ENCODE peak calls at places on chromosome 20, in eight cellular contexts. One of them, this sample, is unnamed.

GRCh38 chr20:2817891-2818595 is 1.9 kb downstream of the TMEM239 start:
- DNase-seq in HT1080: no peak
- DNase-seq in activated CD8-positive, alpha-beta memory T cell treated with anti-CD3 and anti-CD28 coated beads, Interleukin-2, amount 50 U/mL, for 4 hours: no peak
- DNase-seq in cardiac fibroblast: no peak
- DNase-seq in occipital lobe: no peak
- DNase-seq in nephron progenitor cell: no peak
- DNase-seq in stimulated activated naive CD8-positive, alpha-beta T cell treated with anti-CD3 and anti-CD28 coated beads, Interleukin-15, Interleukin-2, amounts not matched to agents 100 U/mL and 50 U/mL, for 24 hours: no peak
- DNase-seq in foreskin fibroblast: no peak
- DNase-seq in this sample: no peak

GRCh38 chr20:6057704-6058103 is 3.8 kb upstream of the LRRN4 start:
- DNase-seq in HT1080: no peak
- DNase-seq in activated CD8-positive, alpha-beta memory T cell treated with anti-CD3 and anti-CD28 coated beads, Interleukin-2, amount 50 U/mL, for 4 hours: no peak
- DNase-seq in cardiac fibroblast: no peak
- DNase-seq in occipital lobe: no peak
- DNase-seq in nephron progenitor cell: no peak
- DNase-seq in stimulated activated naive CD8-positive, alpha-beta T cell treated with anti-CD3 and anti-CD28 coated beads, Interleukin-15, Interleukin-2, amounts not matched to agents 100 U/mL and 50 U/mL, for 24 hours: no peak
- DNase-seq in foreskin fibroblast: no peak
- DNase-seq in this sample: no peak

GRCh38 chr20:46583411-46584214 is 33.2 kb upstream of the OCSTAMP start:
- DNase-seq in HT1080: no peak
- DNase-seq in activated CD8-positive, alpha-beta memory T cell treated with anti-CD3 and anti-CD28 coated beads, Interleukin-2, amount 50 U/mL, for 4 hours: no peak
- DNase-seq in cardiac fibroblast: no peak
- DNase-seq in occipital lobe: no peak
- DNase-seq in nephron progenitor cell: no peak
- DNase-seq in stimulated activated naive CD8-positive, alpha-beta T cell treated with anti-CD3 and anti-CD28 coated beads, Interleukin-15, Interleukin-2, amounts not matched to agents 100 U/mL and 50 U/mL, for 24 hours: no peak
- DNase-seq in foreskin fibroblast: no peak
- DNase-seq in this sample: no peak

GRCh38 chr20:4041748-4042411 is 26.5 kb upstream of the RNF24 start:
- DNase-seq in HT1080: peak; percentile 96
- DNase-seq in activated CD8-positive, alpha-beta memory T cell treated with anti-CD3 and anti-CD28 coated beads, Interleukin-2, amount 50 U/mL, for 4 hours: no peak
- DNase-seq in cardiac fibroblast: peak; percentile 98
- DNase-seq in occipital lobe: no peak
- DNase-seq in nephron progenitor cell: no peak
- DNase-seq in stimulated activated naive CD8-positive, alpha-beta T cell treated with anti-CD3 and anti-CD28 coated beads, Interleukin-15, Interleukin-2, amounts not matched to agents 100 U/mL and 50 U/mL, for 24 hours: no peak
- DNase-seq in foreskin fibroblast: peak; percentile 68
- DNase-seq in this sample: no peak

GRCh38 chr20:31355981-31356380 is 12.4 kb upstream of the DEFB118 start:
- DNase-seq in HT1080: no peak
- DNase-seq in activated CD8-positive, alpha-beta memory T cell treated with anti-CD3 and anti-CD28 coated beads, Interleukin-2, amount 50 U/mL, for 4 hours: no peak
- DNase-seq in cardiac fibroblast: no peak
- DNase-seq in occipital lobe: no peak
- DNase-seq in nephron progenitor cell: no peak
- DNase-seq in stimulated activated naive CD8-positive, alpha-beta T cell treated with anti-CD3 and anti-CD28 coated beads, Interleukin-15, Interleukin-2, amounts not matched to agents 100 U/mL and 50 U/mL, for 24 hours: no peak
- DNase-seq in foreskin fibroblast: no peak
- DNase-seq in this sample: no peak

GRCh38 chr20:32528905-32529670 is 56.0 kb downstream of the NOL4L start:
- DNase-seq in HT1080: no peak
- DNase-seq in activated CD8-positive, alpha-beta memory T cell treated with anti-CD3 and anti-CD28 coated beads, Interleukin-2, amount 50 U/mL, for 4 hours: no peak
- DNase-seq in cardiac fibroblast: no peak
- DNase-seq in occipital lobe: no peak
- DNase-seq in nephron progenitor cell: no peak
- DNase-seq in stimulated activated naive CD8-positive, alpha-beta T cell treated with anti-CD3 and anti-CD28 coated beads, Interleukin-15, Interleukin-2, amounts not matched to agents 100 U/mL and 50 U/mL, for 24 hours: no peak
- DNase-seq in foreskin fibroblast: no peak
- DNase-seq in this sample: no peak

GRCh38 chr20:13147071-13147961 is 73.8 kb upstream of the ISM1 start:
- DNase-seq in HT1080: no peak
- DNase-seq in activated CD8-positive, alpha-beta memory T cell treated with anti-CD3 and anti-CD28 coated beads, Interleukin-2, amount 50 U/mL, for 4 hours: no peak
- DNase-seq in cardiac fibroblast: peak; percentile 26
- DNase-seq in occipital lobe: no peak
- DNase-seq in nephron progenitor cell: peak; percentile 21
- DNase-seq in stimulated activated naive CD8-positive, alpha-beta T cell treated with anti-CD3 and anti-CD28 coated beads, Interleukin-15, Interleukin-2, amounts not matched to agents 100 U/mL and 50 U/mL, for 24 hours: no peak
- DNase-seq in foreskin fibroblast: peak; percentile 15
- DNase-seq in this sample: no peak

GRCh38 chr20:64072664-64073063 is 6.7 kb downstream of the RGS19 start:
- DNase-seq in HT1080: no peak
- DNase-seq in activated CD8-positive, alpha-beta memory T cell treated with anti-CD3 and anti-CD28 coated beads, Interleukin-2, amount 50 U/mL, for 4 hours: no peak
- DNase-seq in cardiac fibroblast: no peak
- DNase-seq in occipital lobe: no peak
- DNase-seq in nephron progenitor cell: no peak
- DNase-seq in stimulated activated naive CD8-positive, alpha-beta T cell treated with anti-CD3 and anti-CD28 coated beads, Interleukin-15, Interleukin-2, amounts not matched to agents 100 U/mL and 50 U/mL, for 24 hours: no peak
- DNase-seq in foreskin fibroblast: no peak
- DNase-seq in this sample: no peak

GRCh38 chr20:50415516-50416268 is 94.5 kb upstream of the PTPN1 start:
- DNase-seq in HT1080: no peak
- DNase-seq in activated CD8-positive, alpha-beta memory T cell treated with anti-CD3 and anti-CD28 coated beads, Interleukin-2, amount 50 U/mL, for 4 hours: no peak
- DNase-seq in cardiac fibroblast: peak; percentile 99
- DNase-seq in occipital lobe: peak; percentile 87
- DNase-seq in nephron progenitor cell: peak; percentile 39
- DNase-seq in stimulated activated naive CD8-positive, alpha-beta T cell treated with anti-CD3 and anti-CD28 coated beads, Interleukin-15, Interleukin-2, amounts not matched to agents 100 U/mL and 50 U/mL, for 24 hours: no peak
- DNase-seq in foreskin fibroblast: peak; percentile 97
- DNase-seq in this sample: no peak

GRCh38 chr20:37390503-37390890 is 44.6 kb downstream of the SRC start:
- DNase-seq in HT1080: no peak
- DNase-seq in activated CD8-positive, alpha-beta memory T cell treated with anti-CD3 and anti-CD28 coated beads, Interleukin-2, amount 50 U/mL, for 4 hours: no peak
- DNase-seq in cardiac fibroblast: no peak
- DNase-seq in occipital lobe: no peak
- DNase-seq in nephron progenitor cell: no peak
- DNase-seq in stimulated activated naive CD8-positive, alpha-beta T cell treated with anti-CD3 and anti-CD28 coated beads, Interleukin-15, Interleukin-2, amounts not matched to agents 100 U/mL and 50 U/mL, for 24 hours: no peak
- DNase-seq in foreskin fibroblast: no peak
- DNase-seq in this sample: no peak

GRCh38 chr20:31788578-31788977 is 30.6 kb upstream of the MYLK2 start:
- DNase-seq in HT1080: peak; percentile 42
- DNase-seq in activated CD8-positive, alpha-beta memory T cell treated with anti-CD3 and anti-CD28 coated beads, Interleukin-2, amount 50 U/mL, for 4 hours: no peak
- DNase-seq in cardiac fibroblast: peak; percentile 31
- DNase-seq in occipital lobe: no peak
- DNase-seq in nephron progenitor cell: no peak
- DNase-seq in stimulated activated naive CD8-positive, alpha-beta T cell treated with anti-CD3 and anti-CD28 coated beads, Interleukin-15, Interleukin-2, amounts not matched to agents 100 U/mL and 50 U/mL, for 24 hours: no peak
- DNase-seq in foreskin fibroblast: peak; percentile 75
- DNase-seq in this sample: no peak

GRCh38 chr20:45153756-45154155 is 20.9 kb upstream of the PI3 start:
- DNase-seq in HT1080: no peak
- DNase-seq in activated CD8-positive, alpha-beta memory T cell treated with anti-CD3 and anti-CD28 coated beads, Interleukin-2, amount 50 U/mL, for 4 hours: no peak
- DNase-seq in cardiac fibroblast: no peak
- DNase-seq in occipital lobe: no peak
- DNase-seq in nephron progenitor cell: no peak
- DNase-seq in stimulated activated naive CD8-positive, alpha-beta T cell treated with anti-CD3 and anti-CD28 coated beads, Interleukin-15, Interleukin-2, amounts not matched to agents 100 U/mL and 50 U/mL, for 24 hours: no peak
- DNase-seq in foreskin fibroblast: no peak
- DNase-seq in this sample: no peak

GRCh38 chr20:43787937-43788336 is 61.1 kb upstream of the GTSF1L start:
- DNase-seq in HT1080: no peak
- DNase-seq in activated CD8-positive, alpha-beta memory T cell treated with anti-CD3 and anti-CD28 coated beads, Interleukin-2, amount 50 U/mL, for 4 hours: no peak
- DNase-seq in cardiac fibroblast: no peak
- DNase-seq in occipital lobe: no peak
- DNase-seq in nephron progenitor cell: no peak
- DNase-seq in stimulated activated naive CD8-positive, alpha-beta T cell treated with anti-CD3 and anti-CD28 coated beads, Interleukin-15, Interleukin-2, amounts not matched to agents 100 U/mL and 50 U/mL, for 24 hours: no peak
- DNase-seq in foreskin fibroblast: no peak
- DNase-seq in this sample: no peak

GRCh38 chr20:64006490-64006889 is 25.6 kb downstream of the PRPF6 start:
- DNase-seq in HT1080: no peak
- DNase-seq in activated CD8-positive, alpha-beta memory T cell treated with anti-CD3 and anti-CD28 coated beads, Interleukin-2, amount 50 U/mL, for 4 hours: no peak
- DNase-seq in cardiac fibroblast: no peak
- DNase-seq in occipital lobe: no peak
- DNase-seq in nephron progenitor cell: no peak
- DNase-seq in stimulated activated naive CD8-positive, alpha-beta T cell treated with anti-CD3 and anti-CD28 coated beads, Interleukin-15, Interleukin-2, amounts not matched to agents 100 U/mL and 50 U/mL, for 24 hours: no peak
- DNase-seq in foreskin fibroblast: no peak
- DNase-seq in this sample: no peak

GRCh38 chr20:59002388-59002787 is 4.7 kb downstream of the CTSZ start:
- DNase-seq in HT1080: no peak
- DNase-seq in activated CD8-positive, alpha-beta memory T cell treated with anti-CD3 and anti-CD28 coated beads, Interleukin-2, amount 50 U/mL, for 4 hours: no peak
- DNase-seq in cardiac fibroblast: no peak
- DNase-seq in occipital lobe: no peak
- DNase-seq in nephron progenitor cell: no peak
- DNase-seq in stimulated activated naive CD8-positive, alpha-beta T cell treated with anti-CD3 and anti-CD28 coated beads, Interleukin-15, Interleukin-2, amounts not matched to agents 100 U/mL and 50 U/mL, for 24 hours: no peak
- DNase-seq in foreskin fibroblast: no peak
- DNase-seq in this sample: no peak

GRCh38 chr20:47487175-47487917 is 14.3 kb upstream of the NCOA3 start:
- DNase-seq in HT1080: no peak
- DNase-seq in activated CD8-positive, alpha-beta memory T cell treated with anti-CD3 and anti-CD28 coated beads, Interleukin-2, amount 50 U/mL, for 4 hours: peak; percentile 52
- DNase-seq in cardiac fibroblast: peak; percentile 27
- DNase-seq in occipital lobe: no peak
- DNase-seq in nephron progenitor cell: no peak
- DNase-seq in stimulated activated naive CD8-positive, alpha-beta T cell treated with anti-CD3 and anti-CD28 coated beads, Interleukin-15, Interleukin-2, amounts not matched to agents 100 U/mL and 50 U/mL, for 24 hours: peak; percentile 73
- DNase-seq in foreskin fibroblast: no peak
- DNase-seq in this sample: no peak

GRCh38 chr20:37356387-37356786 is 10.4 kb downstream of the SRC start:
- DNase-seq in HT1080: no peak
- DNase-seq in activated CD8-positive, alpha-beta memory T cell treated with anti-CD3 and anti-CD28 coated beads, Interleukin-2, amount 50 U/mL, for 4 hours: no peak
- DNase-seq in cardiac fibroblast: peak; percentile 66
- DNase-seq in occipital lobe: no peak
- DNase-seq in nephron progenitor cell: no peak
- DNase-seq in stimulated activated naive CD8-positive, alpha-beta T cell treated with anti-CD3 and anti-CD28 coated beads, Interleukin-15, Interleukin-2, amounts not matched to agents 100 U/mL and 50 U/mL, for 24 hours: no peak
- DNase-seq in foreskin fibroblast: no peak
- DNase-seq in this sample: peak; percentile 59

GRCh38 chr20:50121858-50122271 is 8.9 kb upstream of the UBE2V1 start:
- DNase-seq in HT1080: no peak
- DNase-seq in activated CD8-positive, alpha-beta memory T cell treated with anti-CD3 and anti-CD28 coated beads, Interleukin-2, amount 50 U/mL, for 4 hours: no peak
- DNase-seq in cardiac fibroblast: no peak
- DNase-seq in occipital lobe: no peak
- DNase-seq in nephron progenitor cell: no peak
- DNase-seq in stimulated activated naive CD8-positive, alpha-beta T cell treated with anti-CD3 and anti-CD28 coated beads, Interleukin-15, Interleukin-2, amounts not matched to agents 100 U/mL and 50 U/mL, for 24 hours: no peak
- DNase-seq in foreskin fibroblast: peak; percentile 84
- DNase-seq in this sample: no peak

GRCh38 chr20:4082406-4083102 is 67.2 kb upstream of the RNF24 start:
- DNase-seq in HT1080: peak; percentile 88
- DNase-seq in activated CD8-positive, alpha-beta memory T cell treated with anti-CD3 and anti-CD28 coated beads, Interleukin-2, amount 50 U/mL, for 4 hours: peak; percentile 25
- DNase-seq in cardiac fibroblast: peak; percentile 96
- DNase-seq in occipital lobe: no peak
- DNase-seq in nephron progenitor cell: no peak
- DNase-seq in stimulated activated naive CD8-positive, alpha-beta T cell treated with anti-CD3 and anti-CD28 coated beads, Interleukin-15, Interleukin-2, amounts not matched to agents 100 U/mL and 50 U/mL, for 24 hours: peak; percentile 52
- DNase-seq in foreskin fibroblast: peak; percentile 73
- DNase-seq in this sample: peak; percentile 45

GRCh38 chr20:16362642-16363041 is 210.6 kb downstream of the KIF16B start:
- DNase-seq in HT1080: no peak
- DNase-seq in activated CD8-positive, alpha-beta memory T cell treated with anti-CD3 and anti-CD28 coated beads, Interleukin-2, amount 50 U/mL, for 4 hours: no peak
- DNase-seq in cardiac fibroblast: no peak
- DNase-seq in occipital lobe: no peak
- DNase-seq in nephron progenitor cell: no peak
- DNase-seq in stimulated activated naive CD8-positive, alpha-beta T cell treated with anti-CD3 and anti-CD28 coated beads, Interleukin-15, Interleukin-2, amounts not matched to agents 100 U/mL and 50 U/mL, for 24 hours: no peak
- DNase-seq in foreskin fibroblast: no peak
- DNase-seq in this sample: no peak